ENCODE peak calls at places on chromosome 19, in six cellular contexts. D is endodermal cell, R is NCI-H345, J is M059J, U is GM13977, I is NCI-H774. X is an unnamed sample.

GRCh38 chr19:53898680-53899341 is 10.3 kb upstream of the CACNG7 start:
- DNase-seq in R (no peak), D (peak; percentile 100), J (no peak), I (no peak), U (no peak), X (no peak)

GRCh38 chr19:44951179-44952159 is 3.7 kb upstream of the CLPTM1 start:
- DNase-seq in U (peak; percentile 78), J (peak; percentile 76), D (peak; percentile 85), R (peak; percentile 52), I (peak; percentile 72), X (peak; percentile 86)

GRCh38 chr19:18502236-18502632 is 19.6 kb downstream of the ELL start:
- DNase-seq in I (no peak), R (no peak), D (no peak), U (no peak), J (no peak), X (no peak)

GRCh38 chr19:15101479-15102082 is 5.6 kb upstream of the SYDE1 start:
- DNase-seq in J (peak; percentile 32), R (no peak), U (peak; percentile 59), I (no peak), D (peak; percentile 90), X (peak; percentile 13)

GRCh38 chr19:54154603-54155345 is 4.7 kb downstream of the LENG1 start:
- DNase-seq in J (peak; percentile 87), R (no peak), I (no peak), D (no peak), U (no peak), X (no peak)

GRCh38 chr19:12065100-12065538 is 588 bp downstream of the ZNF844 start:
- DNase-seq in U (peak; percentile 33), D (no peak), R (peak; percentile 4), J (peak; percentile 55), I (no peak), X (no peak)

GRCh38 chr19:42596391-42597071 is 1.8 kb upstream of the CEACAM8 start:
- DNase-seq in J (no peak), U (peak; percentile 52), D (peak; percentile 84), I (no peak), R (no peak), X (no peak)

GRCh38 chr19:16661480-16662034 is 618 bp downstream of the TMEM38A start:
- DNase-seq in I (no peak), J (no peak), U (peak; percentile 40), R (no peak), D (peak; percentile 69), X (no peak)

GRCh38 chr19:575527-576506 is 3.4 kb downstream of the BSG start:
- DNase-seq in U (no peak), I (no peak), J (peak; percentile 79), D (peak; percentile 55), R (no peak), X (no peak)

X was measured in amniotic stem cell.